ENCODE peak calls at places on chromosome 16, in five cellular contexts. N is AG10803, E is GM12865, J is sciatic nerve, G is HFFc6. M is an unnamed sample.

GRCh38 chr16:70018254-70018653 is 67.1 kb downstream of the CLEC18A start:
- DNase-seq in E (peak), N (peak), J (no peak), G (no peak), M (no peak)

GRCh38 chr16:69324013-69324531 is 6.3 kb downstream of the PDF start:
- DNase-seq in N (no peak), E (no peak), G (no peak), J (peak), M (no peak)

GRCh38 chr16:54506691-54507090 is 220.1 kb upstream of the IRX3 start:
- DNase-seq in E (no peak), G (no peak), J (no peak), N (no peak), M (no peak)

GRCh38 chr16:58264961-58265479 is 29.8 kb downstream of the PRSS54 start:
- DNase-seq in J (no peak), N (peak), G (peak), E (no peak), M (no peak)

GRCh38 chr16:57863434-57864160 is 61.3 kb upstream of the KIFC3 start:
- DNase-seq in J (peak), G (peak), N (peak), E (no peak), M (peak)

GRCh38 chr16:15605869-15606520 is 37.0 kb downstream of the MARF1 start:
- DNase-seq in J (peak), G (no peak), N (no peak), E (no peak), M (no peak)

GRCh38 chr16:30399435-30400186 is 4.4 kb downstream of the ZNF48 start:
- DNase-seq in E (no peak), G (no peak), J (no peak), N (no peak), M (no peak)

GRCh38 chr16:3744018-3744417 is 26.7 kb upstream of the TRAP1 start:
- DNase-seq in E (no peak), N (no peak), G (no peak), J (no peak), M (no peak)

GRCh38 chr16:30740364-30741251 is 7.6 kb upstream of the PHKG2 start:
- DNase-seq in N (peak), J (peak), E (no peak), G (peak), M (peak)

GRCh38 chr16:27025581-27025980 is 41.1 kb upstream of the C16orf82 start:
- DNase-seq in E (no peak), N (no peak), G (no peak), J (no peak), M (no peak)

GRCh38 chr16:85570213-85570734 is 42.8 kb upstream of the GSE1 start:
- DNase-seq in G (no peak), E (peak), N (no peak), J (no peak), M (no peak)

GRCh38 chr16:81592353-81592866 is 147.8 kb downstream of the CMIP start:
- DNase-seq in J (no peak), E (no peak), N (no peak), G (no peak), M (no peak)

GRCh38 chr16:9072806-9073341 is 18.6 kb upstream of the HAPSTR1 start:
- DNase-seq in N (peak), E (peak), J (no peak), G (peak), M (no peak)

GRCh38 chr16:60107920-60108319 is 1373.8 kb upstream of the GOT2 start:
- DNase-seq in E (no peak), G (no peak), N (no peak), J (no peak), M (no peak)

GRCh38 chr16:85391769-85392583 is 221.1 kb upstream of the GSE1 start:
- DNase-seq in G (peak), J (peak), N (no peak), E (no peak), M (no peak)

GRCh38 chr16:49835116-49835880 is 20.6 kb downstream of the ZNF423 start:
- DNase-seq in N (no peak), E (no peak), J (peak), G (no peak), M (no peak)

GRCh38 chr16:23357761-23358290 is 55.7 kb downstream of the SCNN1B start:
- DNase-seq in N (no peak), G (no peak), E (no peak), J (peak), M (no peak)

GRCh38 chr16:27243725-27244362 is 24.7 kb downstream of the NSMCE1 start:
- DNase-seq in N (no peak), J (no peak), G (no peak), E (no peak), M (no peak)

GRCh38 chr16:2715519-2715918 is 4.5 kb downstream of the PRSS27 start:
- DNase-seq in E (peak), G (no peak), N (peak), J (peak), M (peak)

GRCh38 chr16:57826706-57827625 is 24.7 kb upstream of the KIFC3 start:
- DNase-seq in G (peak), E (no peak), J (no peak), N (no peak), M (no peak)

GRCh38 chr16:867421-868385 is 67.2 kb upstream of the GNG13 start:
- DNase-seq in N (no peak), E (no peak), G (no peak), J (no peak), M (no peak)

GRCh38 chr16:16124438-16124837 is 98.9 kb downstream of the ABCC6 start:
- DNase-seq in E (no peak), G (no peak), J (no peak), N (no peak), M (no peak)

GRCh38 chr16:85659805-85660511 is 28.8 kb downstream of the GINS2 start:
- DNase-seq in J (peak), N (peak), G (peak), E (peak), M (no peak)

GRCh38 chr16:72198021-72198420 is 26.1 kb upstream of the PMFBP1 start:
- DNase-seq in E (no peak), G (peak), N (peak), J (peak), M (no peak)

GRCh38 chr16:59198487-59198886 is 464.4 kb upstream of the GOT2 start:
- DNase-seq in G (no peak), N (no peak), E (no peak), J (no peak), M (no peak)

GRCh38 chr16:11107781-11108465 is 148.1 kb downstream of the SOCS1 start:
- DNase-seq in G (peak), J (no peak), E (no peak), N (peak), M (no peak)

GRCh38 chr16:23900480-23901177 is 64.8 kb downstream of the PRKCB start:
- DNase-seq in E (no peak), J (no peak), N (no peak), G (no peak), M (no peak)

GRCh38 chr16:30767767-30768465 is 5.8 kb downstream of the RNF40 start:
- DNase-seq in N (no peak), G (no peak), E (peak), J (no peak), M (no peak)

GRCh38 chr16:67199808-67200198 is 872 bp downstream of the ELMO3 start:
- DNase-seq in J (no peak), G (no peak), N (no peak), E (no peak), M (no peak)

GRCh38 chr16:3023415-3023668 is 400 bp downstream of the HCFC1R1 start:
- DNase-seq in J (peak), E (no peak), N (peak), G (peak), M (no peak)

GRCh38 chr16:69934044-69934443 is 17.1 kb upstream of the CLEC18A start:
- DNase-seq in E (no peak), J (peak), N (no peak), G (no peak), M (no peak)

GRCh38 chr16:79713609-79714309 is 113.2 kb upstream of the MAF start:
- DNase-seq in J (no peak), G (no peak), E (no peak), N (no peak), M (no peak)

GRCh38 chr16:24999856-25000447 is 15.2 kb downstream of the ARHGAP17 start:
- DNase-seq in J (peak), E (no peak), G (no peak), N (peak), M (no peak)

M was measured in lung.